ENCODE peak calls at places on chromosomes 13 and 19, in five cellular contexts. One of them, this sample, is unnamed.

GRCh38 chr13:109649713-109650112 is 136.7 kb downstream of the IRS2 start:
- DNase-seq in aorta: no peak
- DNase-seq in uterus: no peak
- DNase-seq in WERI-Rb-1: no peak
- DNase-seq in Peyer's patch: no peak
- DNase-seq in this sample: no peak

GRCh38 chr13:53783466-53783865 is 754.9 kb downstream of the OLFM4 start:
- DNase-seq in aorta: peak; percentile 30
- DNase-seq in Peyer's patch: no peak
- DNase-seq in uterus: no peak
- DNase-seq in WERI-Rb-1: no peak
- DNase-seq in this sample: no peak

GRCh38 chr13:86856996-86857395 is 814.2 kb upstream of the SLITRK5 start:
- DNase-seq in aorta: no peak
- DNase-seq in WERI-Rb-1: no peak
- DNase-seq in uterus: no peak
- DNase-seq in Peyer's patch: no peak
- DNase-seq in this sample: no peak

GRCh38 chr13:101649490-101650126 is 197.1 kb downstream of the ITGBL1 start:
- DNase-seq in Peyer's patch: no peak
- DNase-seq in uterus: no peak
- DNase-seq in WERI-Rb-1: no peak
- DNase-seq in aorta: no peak
- DNase-seq in this sample: no peak

GRCh38 chr13:67341406-67341805 is 111.3 kb upstream of the PCDH9 start:
- DNase-seq in uterus: no peak
- DNase-seq in WERI-Rb-1: no peak
- DNase-seq in aorta: no peak
- DNase-seq in Peyer's patch: no peak
- DNase-seq in this sample: no peak

GRCh38 chr13:61850794-61851193 is 435.1 kb upstream of the PCDH20 start:
- DNase-seq in WERI-Rb-1: no peak
- DNase-seq in aorta: no peak
- DNase-seq in Peyer's patch: no peak
- DNase-seq in uterus: no peak
- DNase-seq in this sample: no peak

GRCh38 chr13:73602295-73602694 is 531.9 kb downstream of the KLF12 start:
- DNase-seq in aorta: no peak
- DNase-seq in uterus: no peak
- DNase-seq in Peyer's patch: no peak
- DNase-seq in WERI-Rb-1: peak; percentile 12
- DNase-seq in this sample: no peak

GRCh38 chr13:33138441-33138840 is 122.2 kb downstream of the KL start:
- DNase-seq in aorta: peak; percentile 77
- DNase-seq in Peyer's patch: no peak
- DNase-seq in uterus: no peak
- DNase-seq in WERI-Rb-1: no peak
- DNase-seq in this sample: no peak

GRCh38 chr19:17419491-17420266 is at the start of gene MVB12A:
- DNase-seq in aorta: peak; percentile 99
- DNase-seq in WERI-Rb-1: peak; percentile 97
- DNase-seq in Peyer's patch: peak; percentile 98
- DNase-seq in uterus: peak; percentile 98
- DNase-seq in this sample: peak; percentile 92

GRCh38 chr13:97938701-97939475 is 14.6 kb upstream of the IPO5 start:
- DNase-seq in uterus: no peak
- DNase-seq in aorta: no peak
- DNase-seq in Peyer's patch: no peak
- DNase-seq in WERI-Rb-1: no peak
- DNase-seq in this sample: no peak

GRCh38 chr13:67230774-67231480 is 791 bp upstream of the PCDH9 start:
- DNase-seq in uterus: peak; percentile 32
- DNase-seq in aorta: peak; percentile 87
- DNase-seq in WERI-Rb-1: peak; percentile 32
- DNase-seq in Peyer's patch: peak; percentile 61
- DNase-seq in this sample: peak; percentile 4

GRCh38 chr13:71831716-71832115 is 35.3 kb downstream of the DACH1 start:
- DNase-seq in Peyer's patch: no peak
- DNase-seq in uterus: no peak
- DNase-seq in aorta: no peak
- DNase-seq in WERI-Rb-1: no peak
- DNase-seq in this sample: no peak

GRCh38 chr13:114011226-114011625 is 37.4 kb upstream of the C13orf46 start:
- DNase-seq in Peyer's patch: no peak
- DNase-seq in aorta: peak; percentile 73
- DNase-seq in WERI-Rb-1: no peak
- DNase-seq in uterus: no peak
- DNase-seq in this sample: no peak

GRCh38 chr13:59722580-59722900 is 441.2 kb downstream of the DIAPH3 start:
- DNase-seq in aorta: no peak
- DNase-seq in uterus: no peak
- DNase-seq in Peyer's patch: no peak
- DNase-seq in WERI-Rb-1: no peak
- DNase-seq in this sample: no peak

GRCh38 chr13:74166286-74166685 is 32.1 kb upstream of the KLF12 start:
- DNase-seq in WERI-Rb-1: no peak
- DNase-seq in Peyer's patch: no peak
- DNase-seq in aorta: no peak
- DNase-seq in uterus: no peak
- DNase-seq in this sample: no peak

GRCh38 chr19:34254552-34255432 is at the start of gene GARRE1:
- DNase-seq in Peyer's patch: peak; percentile 54
- DNase-seq in WERI-Rb-1: peak; percentile 41
- DNase-seq in uterus: no peak
- DNase-seq in aorta: peak; percentile 80
- DNase-seq in this sample: peak; percentile 81

GRCh38 chr13:98775844-98776598 is 23.5 kb upstream of the SLC15A1 start:
- DNase-seq in Peyer's patch: peak; percentile 91
- DNase-seq in uterus: no peak
- DNase-seq in WERI-Rb-1: no peak
- DNase-seq in aorta: no peak
- DNase-seq in this sample: no peak

GRCh38 chr13:23703241-23703640 is 133.0 kb downstream of the TNFRSF19 start:
- DNase-seq in uterus: no peak
- DNase-seq in WERI-Rb-1: no peak
- DNase-seq in aorta: no peak
- DNase-seq in Peyer's patch: no peak
- DNase-seq in this sample: no peak

GRCh38 chr13:20412761-20413355 is 112.8 kb downstream of the CRYL1 start:
- DNase-seq in Peyer's patch: no peak
- DNase-seq in WERI-Rb-1: no peak
- DNase-seq in aorta: no peak
- DNase-seq in uterus: no peak
- DNase-seq in this sample: no peak

GRCh38 chr13:39144391-39144790 is 106.1 kb downstream of the NHLRC3 start:
- DNase-seq in uterus: no peak
- DNase-seq in WERI-Rb-1: no peak
- DNase-seq in aorta: no peak
- DNase-seq in Peyer's patch: no peak
- DNase-seq in this sample: no peak

GRCh38 chr19:23071087-23071511 is 45.7 kb upstream of the ZNF730 start:
- DNase-seq in aorta: no peak
- DNase-seq in WERI-Rb-1: peak; percentile 76
- DNase-seq in Peyer's patch: no peak
- DNase-seq in uterus: no peak
- DNase-seq in this sample: no peak

GRCh38 chr19:47107953-47108746 is 5.4 kb downstream of the ZC3H4 start:
- DNase-seq in Peyer's patch: no peak
- DNase-seq in WERI-Rb-1: no peak
- DNase-seq in aorta: no peak
- DNase-seq in uterus: no peak
- DNase-seq in this sample: no peak

GRCh38 chr19:13639342-13639929 is 124.9 kb upstream of the MRI1 start:
- DNase-seq in uterus: no peak
- DNase-seq in aorta: no peak
- DNase-seq in WERI-Rb-1: no peak
- DNase-seq in Peyer's patch: no peak
- DNase-seq in this sample: no peak

GRCh38 chr13:41919741-41920487 is 41.0 kb downstream of the VWA8 start:
- DNase-seq in Peyer's patch: no peak
- DNase-seq in uterus: no peak
- DNase-seq in aorta: no peak
- DNase-seq in WERI-Rb-1: no peak
- DNase-seq in this sample: no peak

DNA sequence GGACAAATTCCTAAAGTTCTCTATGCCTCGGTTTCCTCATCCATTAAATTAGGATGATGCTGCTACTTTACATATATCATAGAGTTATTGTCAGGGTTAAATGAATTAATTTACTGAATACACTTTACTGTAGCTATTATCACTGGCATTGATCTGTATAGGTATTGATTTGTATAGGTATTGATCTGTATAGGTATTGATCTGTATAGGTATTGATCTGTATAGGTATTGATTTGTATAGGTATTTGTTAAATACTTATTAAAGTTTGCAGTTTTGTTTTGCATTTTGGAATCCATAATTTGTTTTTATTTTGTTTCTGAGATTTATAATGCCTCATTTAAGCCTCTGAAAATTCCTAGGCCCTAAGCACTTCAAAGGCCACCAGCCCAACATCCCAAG is 2.4 kb upstream of the PPP2R1A start:
- DNase-seq in uterus: no peak
- DNase-seq in Peyer's patch: no peak
- DNase-seq in aorta: no peak
- DNase-seq in WERI-Rb-1: no peak
- DNase-seq in this sample: no peak
- H3K9me3 ChIP-seq in uterus: no peaks in the 10 kb centered on the region
- H3K9me3 ChIP-seq in Peyer's patch: no peaks in the 10 kb centered on the region
- H3K9me3 ChIP-seq in aorta: no peaks in the 10 kb centered on the region
- H3K9me3 ChIP-seq in WERI-Rb-1: no peaks in the 10 kb centered on the region
- H3K9me3 ChIP-seq in this sample: no peaks in the 10 kb centered on the region

GRCh38 chr19:51810228-51810627 is 15.3 kb downstream of the FPR3 start:
- DNase-seq in uterus: no peak
- DNase-seq in aorta: no peak
- DNase-seq in WERI-Rb-1: peak; percentile 9
- DNase-seq in Peyer's patch: no peak
- DNase-seq in this sample: no peak

GRCh38 chr19:51809787-51810186 is 14.8 kb downstream of the FPR3 start:
- DNase-seq in Peyer's patch: no peak
- DNase-seq in WERI-Rb-1: no peak
- DNase-seq in uterus: no peak
- DNase-seq in aorta: no peak
- DNase-seq in this sample: no peak

GRCh38 chr19:51811344-51811743 is 16.4 kb downstream of the FPR3 start:
- DNase-seq in uterus: no peak
- DNase-seq in Peyer's patch: peak; percentile 54
- DNase-seq in WERI-Rb-1: no peak
- DNase-seq in aorta: no peak
- DNase-seq in this sample: no peak

GRCh38 chr19:51820821-51821446 is 26.0 kb downstream of the FPR3 start:
- DNase-seq in Peyer's patch: no peak
- DNase-seq in uterus: no peak
- DNase-seq in aorta: no peak
- DNase-seq in WERI-Rb-1: no peak
- DNase-seq in this sample: no peak

DNA sequence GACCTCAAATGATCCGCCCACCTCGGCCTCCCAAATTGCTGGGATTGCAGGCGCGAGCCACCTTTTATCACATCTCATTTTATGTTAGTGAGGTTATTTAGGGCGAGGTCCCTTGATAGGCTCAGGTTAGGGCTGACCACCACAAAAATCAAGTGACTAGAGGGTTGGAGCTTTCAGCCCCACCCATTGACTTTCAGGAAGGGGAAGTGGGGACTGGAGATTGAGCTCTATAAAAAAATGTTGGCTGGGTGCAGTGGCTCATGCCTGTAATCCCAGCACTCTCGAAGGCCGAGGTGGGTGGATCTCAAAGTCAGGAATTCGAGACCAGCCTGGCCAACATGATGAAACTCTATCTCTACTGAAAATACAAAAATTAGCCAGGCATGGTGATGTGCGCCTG is 20.1 kb downstream of the FPR3 start:
- DNase-seq in aorta: no peak
- DNase-seq in uterus: no peak
- DNase-seq in WERI-Rb-1: no peak
- DNase-seq in Peyer's patch: no peak
- DNase-seq in this sample: no peak
- H3K9me3 ChIP-seq in aorta: no peaks in the 10 kb centered on the region
- H3K9me3 ChIP-seq in uterus: no peaks in the 10 kb centered on the region
- H3K9me3 ChIP-seq in WERI-Rb-1: peaks cover 16% of the 10 kb centered on the region
- H3K9me3 ChIP-seq in Peyer's patch: no peaks in the 10 kb centered on the region
- H3K9me3 ChIP-seq in this sample: no peaks in the 10 kb centered on the region

DNA sequence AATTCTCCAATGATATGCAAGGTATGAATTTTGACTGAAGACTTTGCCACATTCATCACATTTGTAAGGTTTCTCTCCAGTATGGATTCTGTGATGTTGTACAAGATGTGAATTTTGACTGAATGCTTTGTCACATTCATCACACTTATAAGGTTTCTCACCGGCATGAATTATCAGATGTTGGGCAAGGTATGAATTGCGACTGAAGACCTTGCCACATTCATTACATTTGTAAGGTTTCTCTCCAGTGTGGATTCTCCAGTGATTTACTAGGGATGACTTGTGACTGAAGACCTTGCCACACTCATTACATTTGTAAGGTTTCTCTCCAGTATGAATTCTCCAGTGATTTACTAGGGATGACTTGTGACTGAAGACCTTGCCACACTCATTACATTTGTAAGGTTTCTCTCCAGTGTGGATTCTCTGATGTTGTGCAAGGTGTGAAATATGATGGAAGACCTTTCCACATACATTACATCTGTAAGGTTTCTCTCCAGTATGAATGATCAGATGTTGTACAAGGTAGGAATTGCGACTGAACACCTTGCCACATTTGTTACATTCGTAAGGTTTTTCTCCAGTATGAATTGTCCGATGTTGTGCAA is 24.8 kb downstream of the ZNF83 start:
- DNase-seq in aorta: no peak
- DNase-seq in WERI-Rb-1: no peak
- DNase-seq in Peyer's patch: no peak
- DNase-seq in uterus: no peak
- DNase-seq in this sample: no peak
- H3K9me3 ChIP-seq in aorta: peaks cover 2% of the 10 kb centered on the region
- H3K9me3 ChIP-seq in WERI-Rb-1: peaks cover 3% of the 10 kb centered on the region
- H3K9me3 ChIP-seq in Peyer's patch: peaks cover 65% of the 10 kb centered on the region
- H3K9me3 ChIP-seq in uterus: no peaks in the 10 kb centered on the region
- H3K9me3 ChIP-seq in this sample: peaks cover 38% of the 10 kb centered on the region

DNA sequence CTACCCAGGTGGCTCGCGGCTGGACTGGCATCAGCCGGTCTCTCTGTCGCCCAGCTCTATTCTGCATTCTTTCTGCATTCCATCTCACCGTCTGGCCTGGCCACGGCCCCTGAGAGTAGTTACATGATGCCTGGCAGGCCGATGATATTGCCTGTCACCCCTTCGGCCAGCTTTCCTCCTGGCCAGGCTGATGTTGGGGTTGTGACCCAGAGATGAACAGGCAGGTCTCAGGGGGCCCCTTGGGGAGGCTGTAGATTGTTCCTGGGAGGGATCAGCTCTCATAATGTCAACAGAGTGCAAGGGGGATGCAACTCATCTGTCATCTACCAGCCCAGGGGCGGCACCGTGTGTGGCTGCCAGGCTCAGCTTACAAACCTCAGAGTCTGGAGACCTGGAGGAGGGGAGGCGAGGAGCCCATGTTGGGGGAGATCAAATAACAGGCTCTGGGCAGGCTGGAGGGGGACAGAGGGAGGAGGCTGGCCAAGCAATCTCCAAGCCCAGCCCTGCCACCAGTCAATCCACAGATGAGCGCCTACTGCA is 13.6 kb upstream of the FBXO17 start:
- DNase-seq in Peyer's patch: no peak
- DNase-seq in aorta: no peak
- DNase-seq in WERI-Rb-1: peak; percentile 42
- DNase-seq in uterus: no peak
- DNase-seq in this sample: no peak
- H3K9me3 ChIP-seq in Peyer's patch: no peaks in the 10 kb centered on the region
- H3K9me3 ChIP-seq in aorta: peaks cover 7% of the 10 kb centered on the region
- H3K9me3 ChIP-seq in WERI-Rb-1: peaks cover 2% of the 10 kb centered on the region
- H3K9me3 ChIP-seq in uterus: no peaks in the 10 kb centered on the region
- H3K9me3 ChIP-seq in this sample: no peaks in the 10 kb centered on the region

GRCh38 chr19:36330226-36330625 is 48.8 kb downstream of the ZFP14 start:
- DNase-seq in Peyer's patch: no peak
- DNase-seq in uterus: no peak
- DNase-seq in WERI-Rb-1: no peak
- DNase-seq in aorta: no peak
- DNase-seq in this sample: no peak
- H3K9me3 ChIP-seq in Peyer's patch: peaks cover 30% of the 10 kb centered on the region
- H3K9me3 ChIP-seq in uterus: no peaks in the 10 kb centered on the region
- H3K9me3 ChIP-seq in WERI-Rb-1: no peaks in the 10 kb centered on the region
- H3K9me3 ChIP-seq in aorta: peaks cover 4% of the 10 kb centered on the region
- H3K9me3 ChIP-seq in this sample: peaks cover 5% of the 10 kb centered on the region

This sample was measured in T-helper 17 cell.